ENCODE peak calls at places on chromosomes 7 and 10, in four cellular contexts. K is gastrocnemius medialis, M is HCT116, L is right lobe of liver. V is an unnamed sample.

GRCh38 chr7:107874097-107874496 is 16.9 kb upstream of the DLD start:
- DNase-seq in M (no peak), L (no peak), K (no peak), V (no peak)

GRCh38 chr7:101817031-101817929 is at the start of gene CUX1:
- DNase-seq in L (peak), K (peak), M (no peak), V (no peak)

GRCh38 chr7:41316410-41316809 is 386.5 kb downstream of the INHBA start:
- DNase-seq in M (no peak), L (peak), K (no peak), V (no peak)

GRCh38 chr10:111556666-111557065 is 479.8 kb downstream of the ADRA2A start:
- DNase-seq in M (no peak), L (no peak), K (no peak), V (no peak)

GRCh38 chr7:33845991-33846509 is 59.3 kb upstream of the BMPER start:
- DNase-seq in M (no peak), L (no peak), K (peak), V (no peak)

GRCh38 chr10:71700735-71701368 is 18.7 kb downstream of the C10orf105 start:
- DNase-seq in L (no peak), K (no peak), M (no peak), V (no peak)

GRCh38 chr7:140889150-140889549 is 35.6 kb downstream of the BRAF start:
- DNase-seq in L (no peak), M (no peak), K (no peak), V (no peak)

GRCh38 chr10:113096111-113097045 is 146.3 kb downstream of the TCF7L2 start:
- DNase-seq in K (no peak), L (no peak), M (no peak), V (no peak)

GRCh38 chr7:33250421-33250827 is 121.1 kb downstream of the BBS9 start:
- DNase-seq in K (no peak), L (no peak), M (no peak), V (no peak)

GRCh38 chr7:115984105-115984504 is 46.5 kb downstream of the TFEC start:
- DNase-seq in K (no peak), M (no peak), L (no peak), V (no peak)

GRCh38 chr10:118596426-118597124 is 1.1 kb upstream of the PRLHR start:
- DNase-seq in M (no peak), L (no peak), K (no peak), V (no peak)

GRCh38 chr7:41709621-41710020 is 6.7 kb upstream of the INHBA start:
- DNase-seq in K (no peak), M (no peak), L (no peak), V (no peak)

GRCh38 chr10:504131-504611 is 185.3 kb downstream of the DIP2C start:
- DNase-seq in K (no peak), M (no peak), L (no peak), V (peak)

GRCh38 chr10:44908071-44908709 is 2.9 kb upstream of the TMEM72 start:
- DNase-seq in M (no peak), L (no peak), K (peak), V (no peak)

GRCh38 chr10:104045151-104046089 is 40.3 kb downstream of the COL17A1 start:
- DNase-seq in K (no peak), M (peak), L (peak), V (no peak)

GRCh38 chr7:36570508-36571219 is 153.6 kb downstream of the AOAH start:
- DNase-seq in M (no peak), L (no peak), K (no peak), V (no peak)

GRCh38 chr10:14010083-14010551 is 320.6 kb downstream of the FRMD4A start:
- DNase-seq in M (no peak), L (no peak), K (no peak), V (no peak)

GRCh38 chr10:35940067-35940989 is 298.2 kb upstream of the FZD8 start:
- DNase-seq in M (no peak), K (peak), L (no peak), V (no peak)

GRCh38 chr7:381211-382117 is 91.5 kb downstream of the FOXL3 start:
- DNase-seq in M (no peak), L (peak), K (peak), V (peak)

GRCh38 chr10:92552310-92552709 is 21.6 kb downstream of the IDE start:
- DNase-seq in M (no peak), K (no peak), L (no peak), V (no peak)

GRCh38 chr7:137772748-137773147 is 74.0 kb downstream of the DGKI start:
- DNase-seq in L (no peak), K (no peak), M (no peak), V (no peak)

GRCh38 chr7:44769381-44770209 is 20.9 kb downstream of the ZMIZ2 start:
- DNase-seq in K (peak), L (no peak), M (no peak), V (peak)

GRCh38 chr7:139777948-139778841 is at the start of gene HIPK2:
- DNase-seq in M (no peak), L (peak), K (peak), V (peak)

GRCh38 chr10:7915923-7916322 is 97.6 kb downstream of the TAF3 start:
- DNase-seq in M (no peak), K (no peak), L (no peak), V (no peak)

GRCh38 chr7:57505176-57505575 is 55.2 kb downstream of the ZNF716 start:
- DNase-seq in M (no peak), L (no peak), K (no peak), V (no peak)

GRCh38 chr7:86372262-86372661 is 271.4 kb upstream of the GRM3 start:
- DNase-seq in L (no peak), K (no peak), M (no peak), V (no peak)

GRCh38 chr7:114082934-114083647 is 164.3 kb upstream of the PPP1R3A start:
- DNase-seq in K (peak), L (peak), M (no peak), V (no peak)

GRCh38 chr7:34371922-34372321 is 286.1 kb upstream of the NPSR1 start:
- DNase-seq in M (no peak), L (no peak), K (no peak), V (no peak)

GRCh38 chr7:149680316-149681025 is 92.9 kb downstream of the ZNF467 start:
- DNase-seq in M (no peak), L (no peak), K (no peak), V (no peak)

GRCh38 chr10:123133511-123133910 is 2.3 kb upstream of the HMX3 start:
- DNase-seq in M (no peak), L (no peak), K (no peak), V (no peak)

GRCh38 chr10:110860576-110861241 is 11.0 kb upstream of the PDCD4 start:
- DNase-seq in L (no peak), M (no peak), K (no peak), V (no peak)

GRCh38 chr7:152136623-152137022 is 111.1 kb downstream of the GALNT11 start:
- DNase-seq in M (no peak), L (no peak), K (no peak), V (no peak)

GRCh38 chr7:157003445-157004049 is 6.9 kb downstream of the MNX1 start:
- DNase-seq in L (no peak), M (no peak), K (no peak), V (no peak)

GRCh38 chr7:96285579-96285978 is 36.3 kb downstream of the SLC25A13 start:
- DNase-seq in M (no peak), K (no peak), L (no peak), V (no peak)

GRCh38 chr7:75879771-75880184 is 944 bp downstream of the RHBDD2 start:
- DNase-seq in M (no peak), L (no peak), K (no peak), V (no peak)

GRCh38 chr10:11846542-11846941 is 23.4 kb downstream of the PROSER2 start:
- DNase-seq in L (peak), K (no peak), M (no peak), V (no peak)

GRCh38 chr7:92875719-92876118 is 39.3 kb upstream of the CDK6 start:
- DNase-seq in L (no peak), K (no peak), M (no peak), V (no peak)

GRCh38 chr7:88314092-88314491 is 7.4 kb upstream of the STEAP4 start:
- DNase-seq in K (no peak), L (no peak), M (no peak), V (no peak)

GRCh38 chr10:96587255-96588059 is 645 bp upstream of the TM9SF3 start:
- DNase-seq in K (peak), M (peak), L (peak), V (no peak)
- TF ChIP-seq POLR2A in K (no peak), M (no peak), L (no peak), V (no peak)

DNA sequence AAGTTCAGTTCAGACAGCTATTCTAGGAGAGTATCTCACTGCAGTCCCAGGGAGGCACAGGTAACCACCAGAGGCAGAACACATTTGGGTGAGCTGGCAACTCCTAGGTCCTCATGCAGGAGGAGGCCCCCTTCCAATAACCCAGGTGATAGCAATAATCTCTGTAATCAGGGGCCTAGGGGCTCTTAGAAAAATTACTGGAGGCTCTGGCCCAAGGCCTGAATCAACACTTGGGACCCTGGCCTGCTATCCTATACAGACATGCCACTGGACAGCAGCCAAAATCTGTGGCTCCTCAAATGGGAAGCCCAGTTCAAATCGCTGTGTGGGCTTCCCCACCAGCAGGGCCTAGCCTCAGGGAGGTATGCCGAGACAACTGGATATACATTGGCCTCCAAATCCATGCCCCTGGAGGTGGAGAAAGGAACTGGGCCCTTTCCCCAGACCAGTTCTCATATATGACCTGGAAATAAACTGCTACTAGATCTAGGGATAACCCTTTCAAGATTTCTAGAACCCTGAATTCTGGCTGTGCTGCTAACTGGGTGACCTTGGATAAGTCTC is 1.6 kb downstream of the AVPI1 start:
- DNase-seq in L (peak), K (no peak), M (peak), V (no peak)
- TF ChIP-seq POLR2A in L (peak), K (no peak), M (no peak), V (no peak)

DNA sequence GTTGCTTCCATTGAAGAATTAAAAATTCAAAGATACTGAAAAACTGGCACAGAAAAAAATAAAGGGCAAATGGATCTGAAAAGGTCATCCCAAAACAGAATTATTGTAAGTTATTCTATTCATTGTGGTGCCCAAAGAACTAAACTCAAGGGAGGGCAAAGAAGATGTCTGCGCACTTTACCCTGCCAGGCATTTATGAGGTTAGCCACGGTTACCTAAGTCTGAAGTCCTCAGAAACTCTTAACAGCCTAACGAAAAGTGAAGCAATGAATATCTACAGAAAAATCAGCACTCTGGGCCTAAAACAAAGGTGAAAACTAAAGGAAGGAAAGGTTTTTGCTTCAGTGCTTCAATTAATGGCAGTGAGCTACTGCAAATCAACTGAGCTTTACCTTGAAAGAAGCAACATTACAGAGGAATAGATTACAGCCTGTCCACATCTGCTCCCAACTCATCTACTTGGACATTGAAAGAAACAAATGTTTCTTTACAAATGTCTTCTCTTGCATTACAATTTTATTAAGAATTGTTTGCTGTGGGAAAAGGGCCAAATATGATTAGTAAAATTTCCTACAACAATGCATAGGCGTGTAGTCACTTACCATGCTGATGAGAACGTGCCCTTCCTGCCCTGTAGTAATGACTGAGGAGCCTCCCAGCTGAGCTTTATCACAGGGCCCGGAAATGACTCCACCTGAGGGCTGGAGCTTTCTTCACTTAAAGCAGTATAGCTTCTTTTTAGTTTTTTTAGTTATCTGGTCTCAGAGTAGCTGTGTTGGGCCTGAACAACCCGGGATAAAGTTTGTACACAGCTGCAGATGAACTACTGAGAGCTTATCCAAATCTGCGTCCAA is at the start of gene TUBAL3:
- DNase-seq in M (no peak), L (no peak), K (no peak), V (no peak)
- TF ChIP-seq POLR2A in M (no peak), L (no peak), K (no peak), V (no peak)

DNA sequence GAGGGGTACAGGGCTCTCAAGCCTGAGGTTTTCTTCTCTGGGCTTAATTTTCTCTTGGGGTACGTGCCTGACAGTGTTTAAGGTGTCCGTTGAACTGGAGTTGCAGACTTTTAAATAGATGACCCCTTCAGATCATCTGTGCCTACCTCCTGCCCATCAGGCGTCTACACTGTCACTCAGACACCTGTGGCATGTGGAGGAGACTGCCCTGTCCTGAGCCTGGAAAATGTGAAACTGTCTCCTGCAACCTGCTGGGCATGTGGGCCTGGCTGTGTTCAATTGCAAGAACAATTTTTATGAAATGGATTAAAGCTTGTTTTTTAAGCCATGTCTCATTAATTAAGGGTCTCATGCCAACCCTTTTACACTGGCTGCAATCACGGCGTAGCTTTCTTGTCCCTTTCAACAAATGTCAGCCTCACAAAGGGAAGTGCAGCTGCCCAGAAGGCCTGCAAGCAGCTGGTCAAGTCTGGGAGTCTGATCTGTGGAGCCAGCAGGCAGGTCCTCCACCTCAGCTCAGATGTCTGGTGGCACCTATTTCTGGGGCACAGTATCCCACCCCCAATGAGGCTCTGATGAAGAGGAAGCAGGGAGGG is 8.8 kb downstream of the ATP5MF start:
- DNase-seq in L (no peak), K (no peak), M (no peak), V (no peak)
- TF ChIP-seq POLR2A in L (no peak), K (no peak), M (no peak), V (no peak)

GRCh38 chr10:21495686-21496284 is 29.7 kb downstream of the SKIDA1 start:
- DNase-seq in K (peak), M (peak), L (peak), V (peak)
- TF ChIP-seq POLR2A in K (no peak), M (peak), L (peak), V (no peak)

GRCh38 chr7:1540391-1541271 is 10.1 kb downstream of the MAFK start:
- DNase-seq in K (no peak), M (no peak), L (peak), V (no peak)
- TF ChIP-seq POLR2A in K (no peak), M (no peak), L (no peak), V (no peak)